ENCODE peak calls at places on chromosomes 3 and 15, in four cellular contexts. One of them, this sample, is unnamed.

GRCh38 chr3:121894191-121894990 is at the start of gene SLC15A2:
- DNase-seq in AG04450: no peak
- DNase-seq in right lobe of liver: no peak
- DNase-seq in spleen: no peak
- DNase-seq in this sample: no peak

GRCh38 chr3:64551697-64552096 is 136.1 kb downstream of the ADAMTS9 start:
- DNase-seq in AG04450: no peak
- DNase-seq in right lobe of liver: no peak
- DNase-seq in spleen: no peak
- DNase-seq in this sample: no peak

GRCh38 chr3:164326714-164327113 is 751.6 kb downstream of the SI start:
- DNase-seq in AG04450: no peak
- DNase-seq in right lobe of liver: no peak
- DNase-seq in spleen: no peak
- DNase-seq in this sample: no peak

GRCh38 chr3:48219543-48219942 is 3.8 kb upstream of the CAMP start:
- DNase-seq in AG04450: no peak
- DNase-seq in right lobe of liver: no peak
- DNase-seq in spleen: no peak
- DNase-seq in this sample: no peak

GRCh38 chr15:73930371-73930770 is 4.1 kb downstream of the LOXL1 start:
- DNase-seq in AG04450: peak
- DNase-seq in right lobe of liver: no peak
- DNase-seq in spleen: peak
- DNase-seq in this sample: no peak

GRCh38 chr3:114545196-114545595 is 251.4 kb downstream of the TIGIT start:
- DNase-seq in AG04450: no peak
- DNase-seq in right lobe of liver: no peak
- DNase-seq in spleen: no peak
- DNase-seq in this sample: no peak

GRCh38 chr3:188584958-188585689 is 431.2 kb downstream of the LPP start:
- DNase-seq in AG04450: no peak
- DNase-seq in right lobe of liver: no peak
- DNase-seq in spleen: no peak
- DNase-seq in this sample: no peak

GRCh38 chr15:51348688-51349087 is 7.2 kb downstream of the GLDN start:
- DNase-seq in AG04450: no peak
- DNase-seq in right lobe of liver: no peak
- DNase-seq in spleen: no peak
- DNase-seq in this sample: no peak

GRCh38 chr3:121648219-121648958 is 12.3 kb downstream of the HCLS1 start:
- DNase-seq in AG04450: no peak
- DNase-seq in right lobe of liver: no peak
- DNase-seq in spleen: no peak
- DNase-seq in this sample: no peak

GRCh38 chr15:82680200-82681102 is 29.2 kb downstream of the AP3B2 start:
- DNase-seq in AG04450: no peak
- DNase-seq in right lobe of liver: no peak
- DNase-seq in spleen: peak
- DNase-seq in this sample: peak

GRCh38 chr3:114668099-114668498 is 374.3 kb downstream of the TIGIT start:
- DNase-seq in AG04450: no peak
- DNase-seq in right lobe of liver: no peak
- DNase-seq in spleen: no peak
- DNase-seq in this sample: no peak

GRCh38 chr3:151838574-151839312 is 24.8 kb downstream of the AADAC start:
- DNase-seq in AG04450: peak
- DNase-seq in right lobe of liver: peak
- DNase-seq in spleen: no peak
- DNase-seq in this sample: peak

GRCh38 chr3:13617097-13617738 is 68.3 kb downstream of the FBLN2 start:
- DNase-seq in AG04450: no peak
- DNase-seq in right lobe of liver: no peak
- DNase-seq in spleen: no peak
- DNase-seq in this sample: no peak

GRCh38 chr15:101489633-101490407 is at the start of gene PCSK6:
- DNase-seq in AG04450: no peak
- DNase-seq in right lobe of liver: peak
- DNase-seq in spleen: peak
- DNase-seq in this sample: peak

GRCh38 chr3:45795882-45796765 is at the start of gene SLC6A20:
- DNase-seq in AG04450: no peak
- DNase-seq in right lobe of liver: no peak
- DNase-seq in spleen: no peak
- DNase-seq in this sample: peak

GRCh38 chr3:150345021-150345538 is 63.0 kb upstream of the TSC22D2 start:
- DNase-seq in AG04450: no peak
- DNase-seq in right lobe of liver: no peak
- DNase-seq in spleen: peak
- DNase-seq in this sample: peak

GRCh38 chr3:170426240-170426797 is 7.7 kb downstream of the CLDN11 start:
- DNase-seq in AG04450: no peak
- DNase-seq in right lobe of liver: no peak
- DNase-seq in spleen: no peak
- DNase-seq in this sample: no peak

GRCh38 chr3:54053201-54053600 is 69.2 kb upstream of the CACNA2D3 start:
- DNase-seq in AG04450: no peak
- DNase-seq in right lobe of liver: no peak
- DNase-seq in spleen: no peak
- DNase-seq in this sample: no peak

GRCh38 chr3:197171481-197172067 is 126.8 kb downstream of the DLG1 start:
- DNase-seq in AG04450: no peak
- DNase-seq in right lobe of liver: no peak
- DNase-seq in spleen: no peak
- DNase-seq in this sample: no peak

GRCh38 chr15:72110355-72110754 is 7.6 kb downstream of the MYO9A start:
- DNase-seq in AG04450: no peak
- DNase-seq in right lobe of liver: no peak
- DNase-seq in spleen: no peak
- DNase-seq in this sample: no peak

GRCh38 chr3:125435231-125435630 is 60.1 kb upstream of the ZNF148 start:
- DNase-seq in AG04450: no peak
- DNase-seq in right lobe of liver: no peak
- DNase-seq in spleen: no peak
- DNase-seq in this sample: no peak

GRCh38 chr3:65039754-65040210 is 352.0 kb upstream of the ADAMTS9 start:
- DNase-seq in AG04450: no peak
- DNase-seq in right lobe of liver: no peak
- DNase-seq in spleen: no peak
- DNase-seq in this sample: no peak

GRCh38 chr3:72262707-72263106 is 477.8 kb upstream of the PROK2 start:
- DNase-seq in AG04450: no peak
- DNase-seq in right lobe of liver: no peak
- DNase-seq in spleen: no peak
- DNase-seq in this sample: no peak

GRCh38 chr3:188510366-188510765 is 356.4 kb downstream of the LPP start:
- DNase-seq in AG04450: peak
- DNase-seq in right lobe of liver: no peak
- DNase-seq in spleen: no peak
- DNase-seq in this sample: no peak

GRCh38 chr3:94303897-94304296 is 241.0 kb downstream of the NSUN3 start:
- DNase-seq in AG04450: no peak
- DNase-seq in right lobe of liver: no peak
- DNase-seq in spleen: no peak
- DNase-seq in this sample: no peak

GRCh38 chr3:42747581-42747980 is 25.5 kb downstream of the CCDC13 start:
- DNase-seq in AG04450: no peak
- DNase-seq in right lobe of liver: peak
- DNase-seq in spleen: no peak
- DNase-seq in this sample: no peak

GRCh38 chr15:68409736-68410370 is 22.1 kb downstream of the ITGA11 start:
- DNase-seq in AG04450: no peak
- DNase-seq in right lobe of liver: peak
- DNase-seq in spleen: peak
- DNase-seq in this sample: no peak

GRCh38 chr3:14991818-14992612 is 44.6 kb downstream of the NR2C2 start:
- DNase-seq in AG04450: no peak
- DNase-seq in right lobe of liver: no peak
- DNase-seq in spleen: no peak
- DNase-seq in this sample: no peak
- TF ChIP-seq CTCF in AG04450: no peak
- TF ChIP-seq CTCF in right lobe of liver: no peak
- TF ChIP-seq CTCF in spleen: no peak
- TF ChIP-seq CTCF in this sample: no peak

GRCh38 chr3:137687181-137687880 is 76.8 kb upstream of the SOX14 start:
- DNase-seq in AG04450: no peak
- DNase-seq in right lobe of liver: no peak
- DNase-seq in spleen: no peak
- DNase-seq in this sample: no peak

GRCh38 chr3:137695351-137695750 is 68.8 kb upstream of the SOX14 start:
- DNase-seq in AG04450: no peak
- DNase-seq in right lobe of liver: no peak
- DNase-seq in spleen: no peak
- DNase-seq in this sample: no peak

DNA sequence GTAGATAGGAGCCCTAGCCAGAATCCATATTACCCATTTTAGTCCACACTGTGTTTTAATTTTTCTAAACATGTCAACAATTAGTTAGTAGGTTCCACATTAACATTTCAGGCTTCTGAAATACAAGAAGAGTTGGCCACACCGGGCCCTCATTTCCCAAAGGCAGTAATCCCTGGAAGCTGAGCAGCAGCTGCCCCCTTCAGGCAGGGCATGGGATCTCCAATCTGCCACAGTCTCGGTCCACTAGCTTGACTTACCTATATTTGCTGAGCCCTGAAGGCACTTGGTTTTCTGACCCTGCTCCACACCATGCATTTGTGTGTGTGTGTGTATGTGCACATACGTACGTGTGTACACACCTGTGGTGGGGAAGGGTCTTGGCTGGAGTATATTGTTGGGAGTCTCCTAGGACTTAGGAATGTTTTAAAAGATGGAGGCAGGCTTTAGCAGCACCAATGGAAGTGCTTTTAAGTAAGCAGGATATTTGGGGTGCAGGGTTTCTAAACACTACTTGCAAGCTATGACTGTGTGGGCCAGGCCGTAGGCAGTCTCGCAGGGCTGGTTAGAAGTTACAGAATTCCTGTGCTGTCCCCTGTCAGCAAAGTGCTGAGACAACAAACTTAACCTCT is 71.2 kb upstream of the SOX14 start:
- DNase-seq in AG04450: no peak
- DNase-seq in right lobe of liver: no peak
- DNase-seq in spleen: no peak
- DNase-seq in this sample: no peak
- TF ChIP-seq CTCF in AG04450: no peak
- TF ChIP-seq CTCF in right lobe of liver: peak
- TF ChIP-seq CTCF in spleen: no peak
- TF ChIP-seq CTCF in this sample: no peak

GRCh38 chr3:126737527-126737926 is 33.5 kb downstream of the CHCHD6 start:
- DNase-seq in AG04450: no peak
- DNase-seq in right lobe of liver: no peak
- DNase-seq in spleen: no peak
- DNase-seq in this sample: no peak
- TF ChIP-seq CTCF in AG04450: no peak
- TF ChIP-seq CTCF in right lobe of liver: no peak
- TF ChIP-seq CTCF in spleen: no peak
- TF ChIP-seq CTCF in this sample: no peak

GRCh38 chr3:99213019-99213418 is 311.5 kb upstream of the DCBLD2 start:
- DNase-seq in AG04450: no peak
- DNase-seq in right lobe of liver: no peak
- DNase-seq in spleen: no peak
- DNase-seq in this sample: no peak

GRCh38 chr3:99218468-99218867 is 317.0 kb upstream of the DCBLD2 start:
- DNase-seq in AG04450: no peak
- DNase-seq in right lobe of liver: no peak
- DNase-seq in spleen: no peak
- DNase-seq in this sample: no peak
- TF ChIP-seq CTCF in AG04450: no peak
- TF ChIP-seq CTCF in right lobe of liver: no peak
- TF ChIP-seq CTCF in spleen: no peak
- TF ChIP-seq CTCF in this sample: no peak

This sample was measured in mucosa of descending colon.